ENCODE peak calls at places on chromosome 14, in nine cellular contexts. B is PC-3, E is hepatocyte, V is OCI-LY7, C is brain microvascular endothelial cell, T is stomach, W is mammary epithelial cell, X is dorsolateral prefrontal cortex, M is GM12865. K is an unnamed sample.

GRCh38 chr14:59098377-59098776 is 90.1 kb upstream of the DAAM1 start:
- DNase-seq in B (peak), E (peak), V (no peak), C (peak), T (no peak), W (peak), X (no peak), M (no peak), K (peak)

GRCh38 chr14:31320216-31320615 is 100.1 kb downstream of the HEATR5A start:
- DNase-seq in B (no peak), E (no peak), V (no peak), C (no peak), T (no peak), W (no peak), X (no peak), M (no peak), K (no peak)

GRCh38 chr14:95117937-95118726 is 39.2 kb downstream of the DICER1 start:
- DNase-seq in B (no peak), E (no peak), V (no peak), C (no peak), T (no peak), W (no peak), X (no peak), M (no peak), K (no peak)

GRCh38 chr14:78445275-78445674 is 275.1 kb downstream of the NRXN3 start:
- DNase-seq in B (no peak), E (no peak), V (no peak), C (no peak), T (no peak), W (no peak), X (no peak), M (no peak), K (no peak)

GRCh38 chr14:54011001-54011400 is 54.4 kb upstream of the BMP4 start:
- DNase-seq in B (no peak), E (peak), V (no peak), C (no peak), T (no peak), W (no peak), X (no peak), M (no peak), K (no peak)

GRCh38 chr14:50964683-50965390 is 20.6 kb upstream of the PYGL start:
- DNase-seq in B (peak), E (peak), V (no peak), C (peak), T (peak), W (peak), X (peak), M (no peak), K (peak)

GRCh38 chr14:105324080-105324778 is 9.7 kb downstream of the PACS2 start:
- DNase-seq in B (no peak), E (no peak), V (no peak), C (peak), T (no peak), W (no peak), X (peak), M (no peak), K (no peak)

GRCh38 chr14:82667501-82667900 is 1133.8 kb upstream of the SEL1L start:
- DNase-seq in B (no peak), E (no peak), V (no peak), C (no peak), T (no peak), W (no peak), X (no peak), M (no peak), K (no peak)

GRCh38 chr14:80549141-80549540 is 337.8 kb upstream of the DIO2 start:
- DNase-seq in B (no peak), E (no peak), V (no peak), C (no peak), T (no peak), W (peak), X (no peak), M (no peak), K (no peak)

GRCh38 chr14:34099630-34100029 is 148.8 kb upstream of the EGLN3 start:
- DNase-seq in B (no peak), E (no peak), V (no peak), C (no peak), T (no peak), W (no peak), X (no peak), M (no peak), K (no peak)

DNA sequence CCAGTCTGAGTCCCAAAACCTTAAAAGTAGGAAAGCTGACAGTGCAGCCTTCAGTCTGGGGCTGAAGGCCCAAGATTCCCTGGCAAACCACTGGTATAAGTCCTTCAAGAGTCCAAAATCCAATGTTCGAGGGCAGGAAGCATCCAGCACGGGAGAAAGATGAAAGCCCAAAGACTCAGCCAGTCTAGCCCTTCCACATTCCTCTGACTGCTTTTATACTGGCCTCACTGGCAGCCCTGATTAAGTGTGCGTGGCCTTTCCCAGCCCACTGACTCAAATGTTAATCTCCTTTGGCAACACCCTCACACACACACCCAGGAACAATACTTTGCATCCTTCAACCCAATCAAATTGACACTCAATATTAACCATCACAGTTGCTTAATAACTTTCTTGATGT is 372.1 kb upstream of the CCDC196 start:
- DNase-seq in B (no peak), E (no peak), V (no peak), C (no peak), T (no peak), W (no peak), X (no peak), M (no peak), K (no peak)
- H3K4me3 ChIP-seq in B (no peak), E (no peak), V (no peak), C (no peak), T (no peak), W (no peak), X (no peak), M (no peak), K (no peak)

DNA sequence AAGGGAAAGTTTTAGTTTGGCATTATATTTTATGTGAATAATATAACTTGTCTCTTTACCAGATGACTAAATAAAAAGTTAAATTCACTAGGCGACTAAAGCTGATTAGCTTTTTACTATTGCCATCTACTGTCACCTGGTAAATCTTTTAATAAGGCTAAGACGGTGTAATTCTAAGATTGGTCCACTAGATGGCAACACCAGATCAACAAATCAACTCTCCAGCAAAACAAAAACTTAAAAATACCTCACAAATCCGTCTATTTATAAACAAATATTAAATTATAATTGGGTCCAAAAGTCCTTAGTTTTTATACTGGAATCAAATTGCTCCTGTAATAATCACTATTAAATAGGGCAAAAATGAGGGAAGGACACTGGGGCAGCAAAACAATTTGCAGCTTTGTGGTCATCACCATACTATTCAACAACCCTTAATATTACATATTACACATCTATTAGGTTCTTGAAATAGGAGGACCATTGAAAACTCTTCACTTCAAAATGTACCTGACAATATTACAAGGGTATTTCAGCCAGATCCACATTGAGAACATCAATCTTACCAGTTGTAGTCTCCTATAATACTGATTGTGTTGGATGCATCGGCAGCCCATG is 47.9 kb downstream of the GALC start:
- DNase-seq in B (peak), E (peak), V (peak), C (no peak), T (no peak), W (peak), X (no peak), M (peak), K (peak)
- TF ChIP-seq CTCF in B (peak), E (peak), V (peak), C (peak), T (no peak), W (peak), X (peak), M (peak), K (peak)

GRCh38 chr14:99794156-99794780 is 1.1 kb downstream of the EML1 start:
- DNase-seq in B (peak), E (no peak), V (no peak), C (no peak), T (no peak), W (no peak), X (no peak), M (no peak), K (no peak)
- H3K4me3 ChIP-seq in B (peak), E (peak), V (no peak), C (peak), T (peak), W (peak), X (peak), M (no peak), K (peak)

DNA sequence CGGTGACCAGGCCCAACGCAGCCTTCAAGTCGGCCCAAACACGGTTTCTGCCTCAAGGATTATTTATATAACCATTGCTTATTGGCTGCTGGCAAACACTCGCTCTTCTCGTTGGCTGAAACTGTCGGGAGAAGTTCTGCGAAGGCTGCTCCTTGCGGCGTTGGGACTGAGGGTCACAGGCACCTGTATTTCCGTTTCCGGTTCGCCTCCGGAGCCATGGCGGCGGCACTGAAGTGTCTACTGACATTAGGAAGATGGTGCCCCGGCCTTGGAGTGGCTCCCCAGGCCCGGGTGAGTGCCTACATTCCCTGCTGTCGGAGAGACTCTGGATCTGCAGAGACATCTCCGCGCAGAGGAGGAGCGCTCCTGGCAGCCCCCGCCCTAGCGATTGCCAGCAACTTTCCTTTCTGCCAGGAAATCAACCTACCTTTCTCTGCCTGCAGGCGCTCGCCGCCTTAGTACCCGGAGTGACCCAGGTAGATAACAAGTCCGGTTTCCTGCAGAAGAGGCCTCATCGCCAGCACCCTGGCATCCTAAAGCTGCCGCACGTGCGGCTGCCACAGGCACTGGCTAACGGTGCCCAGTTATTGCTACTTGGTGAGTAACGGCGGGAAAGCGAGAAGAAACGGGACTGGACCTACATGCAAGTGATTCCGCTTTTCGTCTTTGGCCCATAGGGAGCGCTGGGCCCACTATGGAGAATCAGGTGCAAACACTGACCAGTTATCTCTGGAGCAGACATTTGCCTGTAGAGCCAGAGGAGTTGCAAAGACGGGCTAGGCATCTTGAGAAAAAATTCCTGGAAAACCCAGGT is at the start of gene METTL17:
- DNase-seq in B (peak), E (peak), V (peak), C (peak), T (peak), W (peak), X (peak), M (peak), K (peak)
- TF ChIP-seq CTCF in B (no peak), E (peak), V (peak), C (peak), T (no peak), W (peak), X (peak), M (peak), K (peak)

DNA sequence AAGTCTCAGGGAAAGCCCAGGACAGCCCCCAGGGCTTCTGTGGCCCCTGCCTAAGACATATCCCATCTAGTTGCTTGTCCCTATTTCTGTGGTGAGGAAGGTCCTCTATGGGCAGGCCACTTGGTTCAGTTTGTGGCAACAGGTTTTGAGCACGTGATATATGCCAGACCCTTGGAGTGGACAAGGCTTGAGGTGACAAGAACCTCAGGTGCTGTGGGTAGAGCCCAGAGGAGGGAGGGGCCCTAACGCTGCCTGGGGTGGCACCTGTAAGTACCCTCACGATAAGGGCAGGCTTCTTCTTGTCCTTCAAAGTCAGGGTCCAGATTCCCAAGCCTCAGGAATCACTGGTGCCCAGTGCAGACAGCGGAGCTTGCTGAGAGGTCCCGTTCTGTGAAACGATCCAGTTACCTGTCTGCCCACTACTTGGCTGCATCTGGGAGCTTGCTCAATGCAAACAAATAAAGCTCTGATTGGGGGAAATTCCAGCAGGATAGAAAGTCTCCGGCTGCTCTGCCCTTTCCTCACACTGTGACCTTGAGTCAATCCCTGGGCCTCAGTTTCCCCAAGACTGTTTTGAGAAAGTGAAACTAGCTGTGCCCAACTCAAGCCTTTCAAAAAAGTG is 47.7 kb upstream of the FAM181A start:
- DNase-seq in B (no peak), E (no peak), V (no peak), C (no peak), T (no peak), W (no peak), X (no peak), M (no peak), K (no peak)
- H3K4me3 ChIP-seq in B (no peak), E (no peak), V (no peak), C (no peak), T (peak), W (no peak), X (peak), M (no peak), K (no peak)